ENCODE peak calls at places on chromosomes 13 and 19, in eight cellular contexts. One of them, this sample, is unnamed. For H3K4me1, the result is how much of the 10 kb centered on the place peaks cover.

GRCh38 chr13:44874176-44874575 is 115.1 kb downstream of the NUFIP1 start:
- DNase-seq in K562: no peak
- DNase-seq in GM23338: no peak
- DNase-seq in A549: no peak
- DNase-seq in SK-N-SH: no peak
- DNase-seq in GM12878: no peak
- DNase-seq in Panc1: no peak
- DNase-seq in HepG2: no peak
- DNase-seq in this sample: no peak

GRCh38 chr13:53165201-53165600 is 136.6 kb downstream of the OLFM4 start:
- DNase-seq in K562: no peak
- DNase-seq in GM23338: no peak
- DNase-seq in A549: no peak
- DNase-seq in SK-N-SH: no peak
- DNase-seq in GM12878: no peak
- DNase-seq in Panc1: no peak
- DNase-seq in HepG2: no peak
- DNase-seq in this sample: no peak

GRCh38 chr19:36605101-36605838 is at the start of gene ZNF382:
- DNase-seq in K562: no peak
- DNase-seq in GM23338: peak
- DNase-seq in A549: no peak
- DNase-seq in SK-N-SH: peak
- DNase-seq in GM12878: peak
- DNase-seq in Panc1: no peak
- DNase-seq in HepG2: peak
- DNase-seq in this sample: no peak

GRCh38 chr13:35978607-35979316 is 152.4 kb downstream of the DCLK1 start:
- DNase-seq in K562: peak
- DNase-seq in GM23338: peak
- DNase-seq in A549: peak
- DNase-seq in SK-N-SH: peak
- DNase-seq in GM12878: no peak
- DNase-seq in Panc1: peak
- DNase-seq in HepG2: peak
- DNase-seq in this sample: peak

GRCh38 chr19:38250821-38251563 is 5.2 kb downstream of the PPP1R14A start:
- DNase-seq in K562: no peak
- DNase-seq in GM23338: peak
- DNase-seq in A549: no peak
- DNase-seq in SK-N-SH: no peak
- DNase-seq in GM12878: no peak
- DNase-seq in Panc1: no peak
- DNase-seq in HepG2: peak
- DNase-seq in this sample: no peak

GRCh38 chr13:102191951-102192461 is 209.8 kb downstream of the FGF14 start:
- DNase-seq in K562: no peak
- DNase-seq in GM23338: no peak
- DNase-seq in A549: no peak
- DNase-seq in SK-N-SH: no peak
- DNase-seq in GM12878: no peak
- DNase-seq in Panc1: no peak
- DNase-seq in HepG2: no peak
- DNase-seq in this sample: no peak

GRCh38 chr13:86563308-86563707 is 764.1 kb upstream of the SLITRK6 start:
- DNase-seq in K562: no peak
- DNase-seq in GM23338: no peak
- DNase-seq in A549: no peak
- DNase-seq in SK-N-SH: no peak
- DNase-seq in GM12878: no peak
- DNase-seq in Panc1: no peak
- DNase-seq in HepG2: no peak
- DNase-seq in this sample: no peak

GRCh38 chr13:44406617-44407016 is 33.0 kb downstream of the SERP2 start:
- DNase-seq in K562: no peak
- DNase-seq in GM23338: no peak
- DNase-seq in A549: no peak
- DNase-seq in SK-N-SH: no peak
- DNase-seq in GM12878: no peak
- DNase-seq in Panc1: no peak
- DNase-seq in HepG2: no peak
- DNase-seq in this sample: no peak

DNA sequence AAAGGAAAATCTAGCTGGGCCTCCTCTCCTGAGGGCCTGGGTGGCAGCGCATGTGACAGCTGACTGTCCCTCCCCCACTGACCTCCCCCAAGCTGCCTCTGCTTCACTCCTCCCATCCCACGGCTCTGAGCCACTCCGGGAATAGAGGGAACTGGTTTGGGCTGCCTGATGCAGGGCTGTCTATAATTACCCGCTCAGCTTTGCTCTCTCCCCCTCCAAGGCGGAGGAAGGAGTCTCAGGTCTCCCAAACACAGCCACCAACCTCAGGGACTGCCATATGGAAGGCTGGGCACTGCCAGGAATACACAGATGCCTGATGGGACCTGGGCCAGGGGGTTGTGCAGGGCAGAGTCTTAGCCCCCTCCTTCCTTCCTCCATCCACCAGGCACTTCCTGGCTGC is 7.8 kb downstream of the NAPA start:
- DNase-seq in K562: no peak
- DNase-seq in GM23338: no peak
- DNase-seq in A549: no peak
- DNase-seq in SK-N-SH: no peak
- DNase-seq in GM12878: no peak
- DNase-seq in Panc1: no peak
- DNase-seq in HepG2: no peak
- DNase-seq in this sample: no peak
- H3K4me1 ChIP-seq in K562: under half
- H3K4me1 ChIP-seq in GM23338: under half
- H3K4me1 ChIP-seq in A549: under half
- H3K4me1 ChIP-seq in SK-N-SH: under half
- H3K4me1 ChIP-seq in GM12878: under half
- H3K4me1 ChIP-seq in Panc1: under half
- H3K4me1 ChIP-seq in HepG2: under half
- H3K4me1 ChIP-seq in this sample: under half

DNA sequence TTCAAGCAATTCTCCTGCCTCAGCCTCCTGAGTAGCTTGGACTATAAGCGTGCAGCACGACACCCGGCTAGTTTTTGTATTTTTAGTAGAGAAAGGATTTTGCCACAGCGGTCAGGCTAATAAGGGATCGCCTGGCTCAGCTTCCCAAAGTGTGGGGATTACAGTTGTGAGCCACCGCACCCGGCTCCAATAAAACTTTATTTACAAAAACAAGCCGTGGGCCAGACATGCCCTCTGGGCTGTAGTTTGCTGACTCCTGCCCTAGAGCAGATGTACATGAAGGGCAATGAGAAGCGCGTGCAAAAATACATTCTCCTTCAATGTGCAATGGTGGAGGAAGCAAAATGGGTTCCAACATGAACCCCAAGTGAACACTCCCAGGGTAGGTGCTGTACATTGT is 13.7 kb upstream of the MED26 start:
- DNase-seq in K562: no peak
- DNase-seq in GM23338: no peak
- DNase-seq in A549: no peak
- DNase-seq in SK-N-SH: no peak
- DNase-seq in GM12878: no peak
- DNase-seq in Panc1: no peak
- DNase-seq in HepG2: no peak
- DNase-seq in this sample: no peak
- TF ChIP-seq REST in K562: no peak
- TF ChIP-seq REST in GM23338: no peak
- TF ChIP-seq REST in A549: no peak
- TF ChIP-seq REST in SK-N-SH: no peak
- TF ChIP-seq REST in GM12878: no peak
- TF ChIP-seq REST in Panc1: no peak
- TF ChIP-seq REST in HepG2: no peak
- TF ChIP-seq REST in this sample: no peak

GRCh38 chr19:48168689-48169088 is 1.5 kb downstream of the LIG1 start:
- DNase-seq in K562: no peak
- DNase-seq in GM23338: no peak
- DNase-seq in A549: no peak
- DNase-seq in SK-N-SH: no peak
- DNase-seq in GM12878: no peak
- DNase-seq in Panc1: no peak
- DNase-seq in HepG2: no peak
- DNase-seq in this sample: no peak
- H3K4me1 ChIP-seq in K562: under half
- H3K4me1 ChIP-seq in GM23338: under half
- H3K4me1 ChIP-seq in A549: under half
- H3K4me1 ChIP-seq in SK-N-SH: under half
- H3K4me1 ChIP-seq in GM12878: under half
- H3K4me1 ChIP-seq in Panc1: under half
- H3K4me1 ChIP-seq in HepG2: under half
- H3K4me1 ChIP-seq in this sample: under half

DNA sequence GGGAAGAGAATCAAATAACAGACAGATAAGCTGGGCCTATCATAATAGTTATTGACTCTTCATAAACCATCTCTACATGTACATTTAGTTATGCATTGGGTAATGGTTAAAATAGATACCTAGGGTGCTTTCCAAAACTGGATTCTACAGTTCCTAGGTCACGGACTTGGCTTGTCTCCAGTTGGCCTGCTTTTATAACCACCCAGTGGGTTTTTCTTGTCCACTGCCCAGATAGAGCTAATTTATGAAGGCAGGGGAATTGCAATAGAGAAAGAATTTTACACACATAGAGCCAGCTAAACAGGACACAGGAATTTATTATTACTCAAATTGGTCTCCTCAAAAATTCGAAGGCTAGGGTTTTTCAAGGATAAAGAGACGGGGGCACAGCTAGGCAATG is 97.3 kb downstream of the FAM216B start:
- DNase-seq in K562: no peak
- DNase-seq in GM23338: no peak
- DNase-seq in A549: no peak
- DNase-seq in SK-N-SH: no peak
- DNase-seq in GM12878: no peak
- DNase-seq in Panc1: no peak
- DNase-seq in HepG2: no peak
- DNase-seq in this sample: no peak
- TF ChIP-seq REST in K562: no peak
- TF ChIP-seq REST in GM23338: no peak
- TF ChIP-seq REST in A549: no peak
- TF ChIP-seq REST in SK-N-SH: no peak
- TF ChIP-seq REST in GM12878: no peak
- TF ChIP-seq REST in Panc1: no peak
- TF ChIP-seq REST in HepG2: no peak
- TF ChIP-seq REST in this sample: no peak

GRCh38 chr19:31335716-31336115 is 13.5 kb downstream of the TSHZ3 start:
- DNase-seq in K562: no peak
- DNase-seq in GM23338: no peak
- DNase-seq in A549: no peak
- DNase-seq in SK-N-SH: no peak
- DNase-seq in GM12878: no peak
- DNase-seq in Panc1: no peak
- DNase-seq in HepG2: no peak
- DNase-seq in this sample: no peak
- H3K4me1 ChIP-seq in K562: under half
- H3K4me1 ChIP-seq in GM23338: half or more
- H3K4me1 ChIP-seq in A549: under half
- H3K4me1 ChIP-seq in SK-N-SH: half or more
- H3K4me1 ChIP-seq in GM12878: under half
- H3K4me1 ChIP-seq in Panc1: under half
- H3K4me1 ChIP-seq in HepG2: under half
- H3K4me1 ChIP-seq in this sample: under half

DNA sequence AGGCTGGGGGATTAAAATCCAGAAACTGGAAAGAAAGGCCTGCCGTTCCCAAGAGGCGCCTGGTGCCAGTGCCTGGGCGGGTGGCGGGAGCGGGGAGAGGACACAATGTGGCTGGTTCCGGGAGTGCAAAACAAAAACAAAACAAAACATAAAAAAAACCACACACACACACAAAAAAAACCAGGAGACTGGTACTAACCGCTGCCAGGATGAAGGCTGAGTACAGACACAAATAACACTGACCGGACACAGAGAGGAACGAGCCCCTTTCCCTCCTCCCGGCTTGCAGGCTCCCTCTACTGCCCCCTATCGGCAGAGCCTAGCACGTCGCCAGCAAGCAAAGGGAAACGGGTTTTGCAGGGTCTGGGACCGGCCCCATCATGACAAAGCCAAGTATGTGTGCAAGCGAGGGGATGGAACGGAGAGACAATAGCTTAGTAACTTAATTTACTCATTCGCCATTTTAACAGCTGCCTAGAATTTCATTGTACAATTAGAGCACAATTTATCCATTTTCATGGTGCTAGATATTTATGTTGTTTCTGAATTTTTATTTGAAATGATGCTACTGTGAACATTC is 17.9 kb upstream of the ZDHHC20 start:
- DNase-seq in K562: peak
- DNase-seq in GM23338: peak
- DNase-seq in A549: peak
- DNase-seq in SK-N-SH: peak
- DNase-seq in GM12878: peak
- DNase-seq in Panc1: peak
- DNase-seq in HepG2: peak
- DNase-seq in this sample: peak
- TF ChIP-seq REST in K562: no peak
- TF ChIP-seq REST in GM23338: no peak
- TF ChIP-seq REST in A549: no peak
- TF ChIP-seq REST in SK-N-SH: no peak
- TF ChIP-seq REST in GM12878: no peak
- TF ChIP-seq REST in Panc1: no peak
- TF ChIP-seq REST in HepG2: no peak
- TF ChIP-seq REST in this sample: no peak

DNA sequence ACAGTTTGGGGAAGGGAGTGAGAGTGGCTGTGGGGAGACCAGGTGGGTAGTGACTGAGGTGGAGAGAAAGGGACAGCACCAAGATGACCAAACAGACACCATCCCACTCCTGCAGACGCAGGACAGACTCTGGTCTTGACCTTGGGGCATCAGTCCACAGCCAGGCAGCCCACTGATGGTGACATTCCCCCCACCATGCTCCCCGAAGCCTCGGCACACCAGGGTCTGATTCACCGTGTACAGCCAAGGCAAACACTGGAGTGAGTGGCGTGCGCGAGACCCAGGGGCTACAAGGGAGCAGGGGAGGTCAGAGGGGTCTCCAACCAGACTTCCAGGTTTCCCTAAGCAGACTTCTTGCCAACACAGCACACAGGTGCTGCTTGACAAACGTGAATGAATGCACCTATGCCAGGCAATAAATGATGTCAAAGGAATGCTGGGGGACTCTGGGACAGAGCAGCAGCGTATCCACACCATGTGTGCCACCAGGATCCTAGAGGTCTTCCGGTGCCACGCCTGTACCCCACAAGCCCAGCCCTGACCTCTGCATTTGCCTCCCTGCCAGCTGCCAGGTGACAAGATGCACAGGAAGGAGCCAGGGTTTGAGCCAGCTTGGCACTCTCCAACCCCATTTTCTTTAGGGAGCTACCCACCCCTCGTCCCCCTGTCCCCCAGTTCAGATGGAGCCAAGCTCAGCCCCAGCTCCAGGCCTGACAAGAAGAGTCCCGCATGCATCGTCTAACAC is 18.5 kb downstream of the RANBP3 start:
- DNase-seq in K562: no peak
- DNase-seq in GM23338: no peak
- DNase-seq in A549: no peak
- DNase-seq in SK-N-SH: no peak
- DNase-seq in GM12878: no peak
- DNase-seq in Panc1: no peak
- DNase-seq in HepG2: no peak
- DNase-seq in this sample: no peak
- H3K4me1 ChIP-seq in K562: under half
- H3K4me1 ChIP-seq in GM23338: half or more
- H3K4me1 ChIP-seq in A549: under half
- H3K4me1 ChIP-seq in SK-N-SH: half or more
- H3K4me1 ChIP-seq in GM12878: under half
- H3K4me1 ChIP-seq in Panc1: under half
- H3K4me1 ChIP-seq in HepG2: half or more
- H3K4me1 ChIP-seq in this sample: under half

This sample was measured in HCT116.